ENCODE peak calls at places on chromosomes 11 and 22, in ten cellular contexts. One of them, this sample, is unnamed. For H3K27me3, the result is how much of the 10 kb centered on the place peaks cover.

GRCh38 chr11:35304393-35304790 is 115.0 kb downstream of the SLC1A2 start:
- DNase-seq in fibroblast of lung: peak
- DNase-seq in small intestine: no peak
- DNase-seq in right atrium auricular region: no peak
- DNase-seq in breast epithelium: no peak
- DNase-seq in left ventricle myocardium inferior: no peak
- DNase-seq in neuronal stem cell: no peak
- DNase-seq in effector memory CD4-positive, alpha-beta T cell: no peak
- DNase-seq in DND-41: no peak
- DNase-seq in H7: no peak
- DNase-seq in this sample: no peak

GRCh38 chr11:77874206-77874605 is 53.3 kb downstream of the AAMDC start:
- DNase-seq in fibroblast of lung: no peak
- DNase-seq in small intestine: no peak
- DNase-seq in right atrium auricular region: no peak
- DNase-seq in breast epithelium: no peak
- DNase-seq in left ventricle myocardium inferior: no peak
- DNase-seq in neuronal stem cell: no peak
- DNase-seq in effector memory CD4-positive, alpha-beta T cell: no peak
- DNase-seq in DND-41: no peak
- DNase-seq in H7: no peak
- DNase-seq in this sample: no peak

GRCh38 chr11:115247953-115248352 is 256.3 kb downstream of the CADM1 start:
- DNase-seq in fibroblast of lung: no peak
- DNase-seq in small intestine: no peak
- DNase-seq in right atrium auricular region: no peak
- DNase-seq in breast epithelium: no peak
- DNase-seq in left ventricle myocardium inferior: no peak
- DNase-seq in neuronal stem cell: no peak
- DNase-seq in effector memory CD4-positive, alpha-beta T cell: no peak
- DNase-seq in DND-41: no peak
- DNase-seq in H7: no peak
- DNase-seq in this sample: no peak

GRCh38 chr22:25081409-25081824 is 118.2 kb upstream of the CRYBB3 start:
- DNase-seq in fibroblast of lung: peak
- DNase-seq in small intestine: peak
- DNase-seq in right atrium auricular region: no peak
- DNase-seq in breast epithelium: no peak
- DNase-seq in left ventricle myocardium inferior: no peak
- DNase-seq in neuronal stem cell: no peak
- DNase-seq in effector memory CD4-positive, alpha-beta T cell: no peak
- DNase-seq in DND-41: peak
- DNase-seq in H7: peak
- DNase-seq in this sample: no peak

GRCh38 chr11:70756756-70757155 is 358.4 kb downstream of the CTTN start:
- DNase-seq in fibroblast of lung: no peak
- DNase-seq in small intestine: no peak
- DNase-seq in right atrium auricular region: no peak
- DNase-seq in breast epithelium: no peak
- DNase-seq in left ventricle myocardium inferior: no peak
- DNase-seq in neuronal stem cell: no peak
- DNase-seq in effector memory CD4-positive, alpha-beta T cell: no peak
- DNase-seq in DND-41: no peak
- DNase-seq in H7: no peak
- DNase-seq in this sample: no peak

GRCh38 chr11:128465946-128466688 is 121.2 kb downstream of the ETS1 start:
- DNase-seq in fibroblast of lung: no peak
- DNase-seq in small intestine: no peak
- DNase-seq in right atrium auricular region: no peak
- DNase-seq in breast epithelium: no peak
- DNase-seq in left ventricle myocardium inferior: peak
- DNase-seq in neuronal stem cell: no peak
- DNase-seq in effector memory CD4-positive, alpha-beta T cell: no peak
- DNase-seq in DND-41: no peak
- DNase-seq in H7: no peak
- DNase-seq in this sample: peak

GRCh38 chr11:110000045-110000502 is 93.1 kb upstream of the ZC3H12C start:
- DNase-seq in fibroblast of lung: peak
- DNase-seq in small intestine: no peak
- DNase-seq in right atrium auricular region: no peak
- DNase-seq in breast epithelium: no peak
- DNase-seq in left ventricle myocardium inferior: no peak
- DNase-seq in neuronal stem cell: no peak
- DNase-seq in effector memory CD4-positive, alpha-beta T cell: no peak
- DNase-seq in DND-41: no peak
- DNase-seq in H7: no peak
- DNase-seq in this sample: no peak

GRCh38 chr11:23320131-23320530 is 459.9 kb upstream of the CCDC179 start:
- DNase-seq in fibroblast of lung: no peak
- DNase-seq in small intestine: no peak
- DNase-seq in right atrium auricular region: no peak
- DNase-seq in breast epithelium: no peak
- DNase-seq in left ventricle myocardium inferior: no peak
- DNase-seq in neuronal stem cell: no peak
- DNase-seq in effector memory CD4-positive, alpha-beta T cell: no peak
- DNase-seq in DND-41: no peak
- DNase-seq in H7: no peak
- DNase-seq in this sample: no peak

GRCh38 chr11:1876361-1877063 is 15.2 kb downstream of the PRR33 start:
- DNase-seq in fibroblast of lung: peak
- DNase-seq in small intestine: peak
- DNase-seq in right atrium auricular region: no peak
- DNase-seq in breast epithelium: no peak
- DNase-seq in left ventricle myocardium inferior: peak
- DNase-seq in neuronal stem cell: no peak
- DNase-seq in effector memory CD4-positive, alpha-beta T cell: no peak
- DNase-seq in DND-41: no peak
- DNase-seq in H7: peak
- DNase-seq in this sample: peak

GRCh38 chr11:67776834-67777530 is 102.6 kb upstream of the ALDH3B2 start:
- DNase-seq in fibroblast of lung: no peak
- DNase-seq in small intestine: no peak
- DNase-seq in right atrium auricular region: no peak
- DNase-seq in breast epithelium: no peak
- DNase-seq in left ventricle myocardium inferior: no peak
- DNase-seq in neuronal stem cell: no peak
- DNase-seq in effector memory CD4-positive, alpha-beta T cell: no peak
- DNase-seq in DND-41: no peak
- DNase-seq in H7: no peak
- DNase-seq in this sample: no peak

GRCh38 chr11:31757245-31757835 is 53.8 kb downstream of the PAX6 start:
- DNase-seq in fibroblast of lung: no peak
- DNase-seq in small intestine: no peak
- DNase-seq in right atrium auricular region: no peak
- DNase-seq in breast epithelium: no peak
- DNase-seq in left ventricle myocardium inferior: no peak
- DNase-seq in neuronal stem cell: no peak
- DNase-seq in effector memory CD4-positive, alpha-beta T cell: no peak
- DNase-seq in DND-41: no peak
- DNase-seq in H7: no peak
- DNase-seq in this sample: no peak

GRCh38 chr22:29636751-29637150 is 33.3 kb downstream of the NF2 start:
- DNase-seq in fibroblast of lung: no peak
- DNase-seq in small intestine: no peak
- DNase-seq in right atrium auricular region: no peak
- DNase-seq in breast epithelium: no peak
- DNase-seq in left ventricle myocardium inferior: no peak
- DNase-seq in neuronal stem cell: no peak
- DNase-seq in effector memory CD4-positive, alpha-beta T cell: no peak
- DNase-seq in DND-41: no peak
- DNase-seq in H7: no peak
- DNase-seq in this sample: no peak

GRCh38 chr11:98728421-98728820 is 292.3 kb upstream of the CNTN5 start:
- DNase-seq in fibroblast of lung: no peak
- DNase-seq in small intestine: no peak
- DNase-seq in right atrium auricular region: no peak
- DNase-seq in breast epithelium: no peak
- DNase-seq in left ventricle myocardium inferior: no peak
- DNase-seq in neuronal stem cell: no peak
- DNase-seq in effector memory CD4-positive, alpha-beta T cell: no peak
- DNase-seq in DND-41: no peak
- DNase-seq in H7: no peak
- DNase-seq in this sample: no peak

GRCh38 chr22:32796865-32797573 is 4.5 kb upstream of the TIMP3 start:
- DNase-seq in fibroblast of lung: peak
- DNase-seq in small intestine: peak
- DNase-seq in right atrium auricular region: peak
- DNase-seq in breast epithelium: peak
- DNase-seq in left ventricle myocardium inferior: peak
- DNase-seq in neuronal stem cell: peak
- DNase-seq in effector memory CD4-positive, alpha-beta T cell: peak
- DNase-seq in DND-41: peak
- DNase-seq in H7: peak
- DNase-seq in this sample: peak

GRCh38 chr11:61589961-61590360 is 9.1 kb upstream of the SYT7 start:
- DNase-seq in fibroblast of lung: no peak
- DNase-seq in small intestine: peak
- DNase-seq in right atrium auricular region: no peak
- DNase-seq in breast epithelium: no peak
- DNase-seq in left ventricle myocardium inferior: no peak
- DNase-seq in neuronal stem cell: no peak
- DNase-seq in effector memory CD4-positive, alpha-beta T cell: no peak
- DNase-seq in DND-41: no peak
- DNase-seq in H7: no peak
- DNase-seq in this sample: no peak

GRCh38 chr11:86629070-86629706 is 43.2 kb downstream of the ME3 start:
- DNase-seq in fibroblast of lung: peak
- DNase-seq in small intestine: no peak
- DNase-seq in right atrium auricular region: peak
- DNase-seq in breast epithelium: no peak
- DNase-seq in left ventricle myocardium inferior: no peak
- DNase-seq in neuronal stem cell: no peak
- DNase-seq in effector memory CD4-positive, alpha-beta T cell: no peak
- DNase-seq in DND-41: no peak
- DNase-seq in H7: no peak
- DNase-seq in this sample: peak

GRCh38 chr11:215581-216037 is 8.1 kb downstream of the RIC8A start:
- DNase-seq in fibroblast of lung: no peak
- DNase-seq in small intestine: no peak
- DNase-seq in right atrium auricular region: no peak
- DNase-seq in breast epithelium: peak
- DNase-seq in left ventricle myocardium inferior: no peak
- DNase-seq in neuronal stem cell: no peak
- DNase-seq in effector memory CD4-positive, alpha-beta T cell: no peak
- DNase-seq in DND-41: no peak
- DNase-seq in H7: no peak
- DNase-seq in this sample: no peak

GRCh38 chr11:66459138-66459778 is 7.4 kb upstream of the PELI3 start:
- DNase-seq in fibroblast of lung: no peak
- DNase-seq in small intestine: no peak
- DNase-seq in right atrium auricular region: no peak
- DNase-seq in breast epithelium: no peak
- DNase-seq in left ventricle myocardium inferior: no peak
- DNase-seq in neuronal stem cell: no peak
- DNase-seq in effector memory CD4-positive, alpha-beta T cell: no peak
- DNase-seq in DND-41: no peak
- DNase-seq in H7: no peak
- DNase-seq in this sample: no peak

DNA sequence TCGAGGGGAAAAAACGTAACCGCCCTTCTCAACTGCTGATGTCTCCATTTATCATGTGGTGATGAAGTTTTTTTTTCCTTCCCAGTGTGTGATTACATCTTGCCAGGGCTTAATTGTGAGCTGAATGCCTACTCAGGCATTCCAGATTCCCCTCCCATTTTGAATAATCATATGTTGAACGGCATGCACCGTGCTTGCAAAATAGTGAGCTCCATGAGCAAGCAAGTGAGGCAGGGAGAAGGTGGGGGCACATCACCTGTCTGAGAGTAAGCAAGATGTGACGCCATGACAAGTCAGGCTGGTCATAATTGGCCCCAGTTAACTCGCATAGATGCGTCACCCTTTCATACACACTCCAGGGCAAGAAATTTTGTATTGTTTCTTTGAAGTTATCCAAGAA is 2.7 kb upstream of the TOB2 start:
- DNase-seq in fibroblast of lung: no peak
- DNase-seq in small intestine: no peak
- DNase-seq in right atrium auricular region: no peak
- DNase-seq in breast epithelium: no peak
- DNase-seq in left ventricle myocardium inferior: no peak
- DNase-seq in neuronal stem cell: no peak
- DNase-seq in effector memory CD4-positive, alpha-beta T cell: no peak
- DNase-seq in DND-41: no peak
- DNase-seq in H7: no peak
- DNase-seq in this sample: no peak
- H3K4me3 ChIP-seq in fibroblast of lung: no peak
- H3K4me3 ChIP-seq in small intestine: no peak
- H3K4me3 ChIP-seq in right atrium auricular region: no peak
- H3K4me3 ChIP-seq in breast epithelium: no peak
- H3K4me3 ChIP-seq in left ventricle myocardium inferior: no peak
- H3K4me3 ChIP-seq in neuronal stem cell: no peak
- H3K4me3 ChIP-seq in effector memory CD4-positive, alpha-beta T cell: no peak
- H3K4me3 ChIP-seq in DND-41: no peak
- H3K4me3 ChIP-seq in H7: no peak
- H3K4me3 ChIP-seq in this sample: no peak

GRCh38 chr11:27701262-27702105 is 1.2 kb upstream of the BDNF start:
- DNase-seq in fibroblast of lung: peak
- DNase-seq in small intestine: no peak
- DNase-seq in right atrium auricular region: no peak
- DNase-seq in breast epithelium: no peak
- DNase-seq in left ventricle myocardium inferior: peak
- DNase-seq in neuronal stem cell: no peak
- DNase-seq in effector memory CD4-positive, alpha-beta T cell: no peak
- DNase-seq in DND-41: no peak
- DNase-seq in H7: peak
- DNase-seq in this sample: peak
- H3K27me3 ChIP-seq in fibroblast of lung: under half
- H3K27me3 ChIP-seq in small intestine: under half
- H3K27me3 ChIP-seq in right atrium auricular region: under half
- H3K27me3 ChIP-seq in breast epithelium: under half
- H3K27me3 ChIP-seq in left ventricle myocardium inferior: half or more
- H3K27me3 ChIP-seq in neuronal stem cell: under half
- H3K27me3 ChIP-seq in effector memory CD4-positive, alpha-beta T cell: under half
- H3K27me3 ChIP-seq in DND-41: under half
- H3K27me3 ChIP-seq in H7: under half
- H3K27me3 ChIP-seq in this sample: under half

GRCh38 chr11:44305643-44306468 is 4.1 kb downstream of the ALX4 start:
- DNase-seq in fibroblast of lung: no peak
- DNase-seq in small intestine: peak
- DNase-seq in right atrium auricular region: no peak
- DNase-seq in breast epithelium: no peak
- DNase-seq in left ventricle myocardium inferior: no peak
- DNase-seq in neuronal stem cell: no peak
- DNase-seq in effector memory CD4-positive, alpha-beta T cell: no peak
- DNase-seq in DND-41: no peak
- DNase-seq in H7: peak
- DNase-seq in this sample: no peak
- H3K4me3 ChIP-seq in fibroblast of lung: peak
- H3K4me3 ChIP-seq in small intestine: peak
- H3K4me3 ChIP-seq in right atrium auricular region: peak
- H3K4me3 ChIP-seq in breast epithelium: peak
- H3K4me3 ChIP-seq in left ventricle myocardium inferior: peak
- H3K4me3 ChIP-seq in neuronal stem cell: no peak
- H3K4me3 ChIP-seq in effector memory CD4-positive, alpha-beta T cell: peak
- H3K4me3 ChIP-seq in DND-41: no peak
- H3K4me3 ChIP-seq in H7: peak
- H3K4me3 ChIP-seq in this sample: peak

DNA sequence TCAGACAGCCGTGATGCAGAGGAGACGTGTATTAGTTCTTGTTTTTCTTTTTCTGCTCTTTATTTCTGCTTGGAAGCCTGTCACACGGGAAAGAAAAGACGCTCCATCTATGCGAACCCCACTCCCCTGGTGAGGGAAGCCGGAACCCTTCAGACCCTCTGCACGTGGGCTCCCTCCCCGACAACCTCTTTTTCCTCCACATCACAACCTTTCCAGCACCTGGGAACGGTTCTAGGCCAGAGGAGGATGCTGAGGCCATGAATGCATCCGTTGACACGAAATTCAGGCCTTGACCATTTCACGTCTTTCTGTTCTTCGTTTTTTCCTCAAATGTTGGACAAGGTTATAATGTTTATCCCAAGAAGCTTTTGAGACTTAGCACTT is 85.3 kb upstream of the WNT7B start:
- DNase-seq in fibroblast of lung: no peak
- DNase-seq in small intestine: no peak
- DNase-seq in right atrium auricular region: no peak
- DNase-seq in breast epithelium: no peak
- DNase-seq in left ventricle myocardium inferior: no peak
- DNase-seq in neuronal stem cell: no peak
- DNase-seq in effector memory CD4-positive, alpha-beta T cell: no peak
- DNase-seq in DND-41: no peak
- DNase-seq in H7: no peak
- DNase-seq in this sample: no peak
- H3K27me3 ChIP-seq in fibroblast of lung: under half
- H3K27me3 ChIP-seq in small intestine: under half
- H3K27me3 ChIP-seq in right atrium auricular region: under half
- H3K27me3 ChIP-seq in breast epithelium: under half
- H3K27me3 ChIP-seq in left ventricle myocardium inferior: under half
- H3K27me3 ChIP-seq in neuronal stem cell: half or more
- H3K27me3 ChIP-seq in effector memory CD4-positive, alpha-beta T cell: under half
- H3K27me3 ChIP-seq in DND-41: under half
- H3K27me3 ChIP-seq in H7: under half
- H3K27me3 ChIP-seq in this sample: under half